ENCODE peak calls at places on chromosomes 3 and 15, in five cellular contexts. H is mammary epithelial cell, I is tibial artery, G is transverse colon, V is IMR-90. C is an unnamed sample.

GRCh38 chr3:50415066-50415465 is 55.7 kb upstream of the TMEM115 start:
- DNase-seq in V (no peak), I (no peak), H (no peak), G (no peak), C (no peak)

GRCh38 chr3:66038726-66039589 is at the start of gene MAGI1:
- DNase-seq in I (peak), V (peak), H (peak), G (peak), C (peak)

GRCh38 chr3:186759231-186759930 is 24.0 kb upstream of the EIF4A2 start:
- DNase-seq in G (no peak), V (no peak), I (no peak), H (no peak), C (no peak)

GRCh38 chr15:88399021-88399685 is 68.0 kb downstream of the MRPL46 start:
- DNase-seq in V (no peak), H (no peak), G (no peak), I (no peak), C (no peak)

GRCh38 chr15:91522609-91523332 is 330.7 kb upstream of the SLCO3A1 start:
- DNase-seq in G (no peak), V (peak), H (peak), I (no peak), C (peak)

GRCh38 chr3:23600178-23600577 is 205.6 kb upstream of the UBE2E1 start:
- DNase-seq in V (peak), I (no peak), H (peak), G (no peak), C (no peak)

GRCh38 chr3:126433496-126434263 is 39.0 kb downstream of the CFAP100 start:
- DNase-seq in G (no peak), I (peak), V (no peak), H (no peak), C (peak)

GRCh38 chr3:127000128-127000527 is 17.2 kb downstream of the PLXNA1 start:
- DNase-seq in G (no peak), I (no peak), V (no peak), H (no peak), C (no peak)

GRCh38 chr3:148902173-148902791 is 37.2 kb downstream of the CPA3 start:
- DNase-seq in G (no peak), I (no peak), V (peak), H (no peak), C (no peak)

GRCh38 chr3:122974764-122975162 is 52.8 kb downstream of the SEMA5B start:
- DNase-seq in G (no peak), V (peak), H (peak), I (peak), C (no peak)

GRCh38 chr3:168881804-168882203 is 781.7 kb downstream of the MECOM start:
- DNase-seq in V (no peak), H (no peak), I (no peak), G (no peak), C (no peak)

GRCh38 chr3:182812123-182812522 is 18.8 kb downstream of the ATP11B start:
- DNase-seq in G (no peak), I (no peak), H (no peak), V (peak), C (no peak)

GRCh38 chr3:39727415-39727814 is 82.0 kb upstream of the MYRIP start:
- DNase-seq in I (no peak), G (no peak), H (no peak), V (no peak), C (no peak)

GRCh38 chr3:114596147-114596546 is 302.3 kb downstream of the TIGIT start:
- DNase-seq in H (no peak), V (no peak), I (no peak), G (no peak), C (no peak)

GRCh38 chr15:31230630-31231485 is 95.8 kb upstream of the KLF13 start:
- DNase-seq in V (no peak), I (no peak), G (peak), H (no peak), C (no peak)

GRCh38 chr3:122415104-122415744 is 638 bp downstream of the WDR5B start:
- DNase-seq in H (peak), I (no peak), G (peak), V (peak), C (no peak)

GRCh38 chr15:98111806-98112205 is 151.3 kb downstream of the ARRDC4 start:
- DNase-seq in G (no peak), V (no peak), I (no peak), H (no peak), C (no peak)

GRCh38 chr3:151584603-151585002 is 123.7 kb upstream of the IGSF10 start:
- DNase-seq in V (no peak), G (no peak), H (peak), I (no peak), C (no peak)

GRCh38 chr3:89617706-89618105 is 510.3 kb downstream of the EPHA3 start:
- DNase-seq in V (peak), G (no peak), I (no peak), H (peak), C (no peak)

GRCh38 chr3:97306226-97306625 is 458.3 kb upstream of the ARL6 start:
- DNase-seq in H (no peak), V (no peak), I (no peak), G (no peak), C (no peak)

GRCh38 chr15:39788800-39789565 is 6.3 kb upstream of the FSIP1 start:
- DNase-seq in H (no peak), V (peak), G (no peak), I (no peak), C (no peak)

GRCh38 chr3:14548321-14548729 is 8.2 kb upstream of the GRIP2 start:
- DNase-seq in I (no peak), H (peak), V (peak), G (peak), C (peak)

GRCh38 chr15:72222433-72222832 is 8.6 kb downstream of the PKM start:
- DNase-seq in V (no peak), G (peak), H (peak), I (peak), C (no peak)

GRCh38 chr15:47514251-47514652 is 203.1 kb upstream of the SEMA6D start:
- DNase-seq in G (no peak), V (peak), H (peak), I (no peak), C (no peak)

GRCh38 chr3:157136647-157137387 is 23.1 kb downstream of the CCNL1 start:
- DNase-seq in G (peak), H (peak), V (peak), I (no peak), C (no peak)

GRCh38 chr3:56467108-56467507 is 1.2 kb downstream of the ERC2 start:
- DNase-seq in H (peak), I (no peak), G (peak), V (peak), C (no peak)

GRCh38 chr15:72968531-72968922 is 83.7 kb upstream of the NEO1 start:
- DNase-seq in G (peak), V (no peak), H (no peak), I (no peak), C (no peak)

GRCh38 chr3:174619244-174619643 is 239.9 kb upstream of the NAALADL2 start:
- DNase-seq in I (no peak), G (no peak), H (no peak), V (no peak), C (no peak)

GRCh38 chr3:13110678-13111116 is 37.5 kb upstream of the IQSEC1 start:
- DNase-seq in H (peak), G (peak), V (no peak), I (peak), C (no peak)

GRCh38 chr3:156787926-156788663 is 38.1 kb upstream of the LEKR1 start:
- DNase-seq in G (no peak), V (peak), H (peak), I (no peak), C (no peak)

GRCh38 chr3:11452988-11453847 is 181.0 kb downstream of the ATG7 start:
- DNase-seq in I (no peak), V (peak), H (peak), G (no peak), C (peak)

GRCh38 chr3:123750659-123751420 is 133.3 kb downstream of the MYLK start:
- DNase-seq in G (no peak), H (peak), V (peak), I (no peak), C (no peak)

GRCh38 chr3:32420138-32420981 is 28.7 kb downstream of the CMTM7 start:
- DNase-seq in V (peak), G (no peak), I (no peak), H (peak), C (no peak)

GRCh38 chr3:177341766-177342165 is 144.5 kb upstream of the TBL1XR1 start:
- DNase-seq in H (no peak), I (no peak), V (no peak), G (no peak), C (no peak)

GRCh38 chr3:160003520-160004128 is 15.0 kb downstream of the IL12A start:
- DNase-seq in V (peak), G (peak), H (peak), I (no peak), C (peak)

GRCh38 chr15:42133892-42134502 is 22.4 kb downstream of the PLA2G4F start:
- DNase-seq in V (peak), G (peak), H (peak), I (no peak), C (peak)

GRCh38 chr3:47020311-47020710 is 40.8 kb downstream of the NBEAL2 start:
- DNase-seq in G (no peak), I (no peak), V (no peak), H (no peak), C (no peak)

GRCh38 chr3:47024932-47025331 is 45.5 kb downstream of the NBEAL2 start:
- DNase-seq in I (no peak), G (no peak), H (peak), V (peak), C (no peak)

GRCh38 chr3:47018269-47018611 is 38.8 kb downstream of the NBEAL2 start:
- DNase-seq in G (no peak), H (no peak), V (no peak), I (no peak), C (no peak)

GRCh38 chr3:47019201-47019600 is 39.7 kb downstream of the NBEAL2 start:
- DNase-seq in H (peak), I (no peak), G (no peak), V (peak), C (no peak)

DNA sequence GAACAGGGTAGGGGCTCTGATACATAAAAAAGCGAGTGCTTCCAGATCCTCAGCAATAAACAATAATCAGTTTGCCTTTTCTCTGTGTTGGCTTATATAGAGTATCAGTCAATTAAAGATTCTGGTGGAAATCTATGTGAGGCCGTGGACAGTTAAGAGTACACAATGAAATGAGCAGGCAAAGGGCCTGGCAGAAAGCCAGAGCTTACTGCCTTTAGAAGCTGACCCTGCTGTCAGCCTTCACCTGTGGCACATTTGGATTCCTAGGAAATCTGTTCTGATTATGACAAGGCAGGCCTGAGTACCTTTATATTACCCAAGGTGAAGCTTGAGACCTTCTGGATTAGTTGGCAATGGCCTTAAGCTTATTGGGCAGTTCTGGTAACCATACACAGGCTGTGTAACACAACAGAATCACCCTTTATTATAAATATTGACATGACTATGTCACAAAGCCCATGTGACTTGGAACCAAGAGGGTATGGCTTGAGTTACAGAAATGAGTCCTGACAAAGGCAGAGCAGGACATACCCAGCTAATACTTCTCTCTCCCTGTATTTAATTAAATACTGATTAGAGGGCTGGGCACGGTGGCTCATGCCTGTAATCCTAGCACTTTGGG is 43.2 kb downstream of the NBEAL2 start:
- DNase-seq in V (peak), I (no peak), H (no peak), G (peak), C (no peak)
- H3K27ac ChIP-seq in V (no peak), I (no peak), H (no peak), G (peak), C (no peak)

GRCh38 chr15:58440922-58441321 is 9.1 kb downstream of the LIPC start:
- DNase-seq in I (no peak), V (no peak), H (peak), G (peak), C (no peak)

GRCh38 chr15:58442122-58442521 is 10.3 kb downstream of the LIPC start:
- DNase-seq in I (no peak), G (no peak), H (peak), V (no peak), C (no peak)

GRCh38 chr15:58443291-58443690 is 11.5 kb downstream of the LIPC start:
- DNase-seq in V (no peak), G (no peak), H (no peak), I (no peak), C (no peak)

GRCh38 chr15:58440181-58440910 is 8.6 kb downstream of the LIPC start:
- DNase-seq in V (peak), H (peak), I (no peak), G (no peak), C (no peak)

DNA sequence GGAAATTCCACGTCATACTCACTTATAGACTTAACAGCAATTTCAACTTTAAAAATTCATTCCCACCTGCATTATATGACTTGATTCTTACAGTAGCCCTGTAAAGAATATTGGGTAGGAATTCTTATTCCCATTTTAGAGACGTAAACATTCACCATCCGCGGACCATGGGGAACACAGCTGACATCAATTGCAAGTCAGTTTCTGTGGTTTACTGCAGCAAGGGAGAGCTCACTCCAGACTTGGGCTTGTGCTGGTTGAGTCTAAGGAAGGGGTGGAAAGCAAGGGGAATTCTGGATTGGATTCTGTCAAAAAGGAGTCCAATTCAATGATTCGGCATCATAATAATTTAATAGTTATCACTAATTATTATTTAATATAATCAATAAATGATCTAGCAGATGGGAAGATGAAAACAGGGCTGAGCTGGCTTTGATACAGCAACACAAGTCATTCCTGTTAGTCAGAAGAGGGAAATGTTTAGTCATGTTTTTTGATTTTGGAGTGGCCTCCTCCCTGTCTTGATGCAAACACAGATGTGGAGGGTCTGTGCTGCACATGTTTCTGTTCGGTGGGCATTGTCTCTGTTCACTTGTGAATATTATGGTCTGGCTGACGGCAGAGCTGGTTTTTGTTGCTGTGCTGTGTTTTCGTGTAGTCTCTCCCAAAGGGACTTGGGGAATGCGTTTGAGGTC is 9.7 kb downstream of the LIPC start:
- DNase-seq in V (peak), H (peak), G (no peak), I (no peak), C (no peak)
- H3K27ac ChIP-seq in V (peak), H (peak), G (peak), I (no peak), C (no peak)

DNA sequence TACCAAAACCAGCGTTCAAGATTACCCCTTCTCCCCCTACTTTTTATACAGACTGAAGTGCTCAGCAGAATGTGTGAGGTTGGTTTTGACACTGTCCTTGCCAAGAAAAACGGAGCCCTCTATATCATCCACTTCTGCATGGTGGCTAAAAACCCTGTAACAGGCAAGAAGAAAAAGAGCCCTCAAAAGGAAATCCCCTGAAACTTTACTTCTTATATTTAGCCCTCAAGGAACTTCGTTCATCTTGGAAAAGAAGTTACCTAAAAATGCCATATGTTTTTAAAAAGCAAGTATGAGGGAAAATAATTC is 473.6 kb downstream of the FOXP1 start:
- DNase-seq in H (no peak), I (no peak), V (no peak), G (no peak), C (no peak)
- H3K27ac ChIP-seq in H (no peak), I (peak), V (peak), G (peak), C (no peak)

GRCh38 chr15:50665938-50666337 is 20.7 kb downstream of the TRPM7 start:
- DNase-seq in H (no peak), V (no peak), I (no peak), G (no peak), C (no peak)
- H3K27ac ChIP-seq in H (no peak), V (no peak), I (no peak), G (no peak), C (no peak)

C was measured in substantia nigra.